ENCODE peak calls at places on chromosomes 12 and 14, in eight cellular contexts. U is fibroblast of lung; I is tibial artery; D is testis; P is heart right ventricle; Q is right lobe of liver; W is naive thymus-derived CD4-positive, alpha-beta T cell; B is uterus. J is an unnamed sample.

GRCh38 chr12:115916910-115917668 is 360.4 kb downstream of the MED13L start:
- DNase-seq in I (peak; percentile 70), Q (peak; percentile 77), P (peak; percentile 68), D (peak; percentile 77), W (peak; percentile 71), B (peak; percentile 56), U (peak; percentile 8), J (peak; percentile 47)

GRCh38 chr12:76768566-76768965 is 4.7 kb downstream of the ZDHHC17 start:
- DNase-seq in D (no peak), U (no peak), P (no peak), B (no peak), I (no peak), Q (no peak), W (no peak), J (no peak)

GRCh38 chr14:60311417-60311816 is 62.4 kb downstream of the PPM1A start:
- DNase-seq in I (no peak), W (no peak), U (peak; percentile 47), P (no peak), B (no peak), D (peak; percentile 25), Q (no peak), J (no peak)

GRCh38 chr12:75781532-75782046 is 250.0 kb downstream of the PHLDA1 start:
- DNase-seq in D (no peak), I (no peak), Q (no peak), U (peak; percentile 57), B (no peak), W (no peak), P (no peak), J (no peak)

GRCh38 chr12:2319747-2320146 is 267.0 kb downstream of the CACNA1C start:
- DNase-seq in Q (no peak), W (no peak), B (no peak), I (no peak), P (no peak), U (no peak), D (no peak), J (no peak)

GRCh38 chr12:29288031-29288430 is 92.9 kb downstream of the ERGIC2 start:
- DNase-seq in D (no peak), Q (no peak), I (no peak), B (no peak), W (no peak), P (no peak), U (no peak), J (no peak)

GRCh38 chr14:61132336-61132735 is 148.8 kb downstream of the TMEM30B start:
- DNase-seq in U (no peak), P (no peak), D (no peak), Q (no peak), W (no peak), I (no peak), B (no peak), J (no peak)

GRCh38 chr14:72783741-72784140 is 110.2 kb downstream of the DPF3 start:
- DNase-seq in I (no peak), Q (no peak), U (no peak), B (no peak), D (no peak), P (no peak), W (no peak), J (no peak)

GRCh38 chr12:110649341-110649847 is 35.5 kb downstream of the TCTN1 start:
- DNase-seq in B (no peak), D (peak; percentile 76), W (no peak), U (peak; percentile 29), P (no peak), I (no peak), Q (no peak), J (no peak)

GRCh38 chr12:110647669-110648068 is 33.7 kb downstream of the TCTN1 start:
- DNase-seq in P (no peak), U (no peak), D (no peak), W (peak; percentile 61), I (peak; percentile 13), B (no peak), Q (no peak), J (no peak)
- H3K27ac ChIP-seq in P (no peak overlapping the region), U (no peak overlapping the region), D (peak overlapping the region; percentile 38), W (peak overlapping the region; percentile 52), I (no peak overlapping the region), B (no peak overlapping the region), Q (no peak overlapping the region), J (peak overlapping the region; percentile 45)

DNA sequence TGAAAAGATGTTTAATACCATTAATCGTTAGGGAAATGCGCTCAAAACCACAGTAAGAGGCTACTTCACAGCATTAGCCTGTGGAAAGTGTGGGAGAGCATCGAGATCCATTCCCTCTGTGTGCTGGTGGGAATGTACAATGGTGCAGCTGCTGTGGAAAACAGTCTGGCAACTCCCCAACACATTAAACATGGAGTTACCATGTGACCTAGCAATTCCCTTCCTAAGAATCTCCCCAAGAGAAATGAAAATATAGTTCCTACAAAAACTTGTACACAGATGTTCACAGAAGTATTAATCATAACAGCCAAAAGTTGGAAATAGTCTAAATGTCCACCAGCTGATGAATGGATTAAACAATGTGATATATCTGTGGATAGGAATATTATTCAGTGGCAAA is 23.8 kb downstream of the MLXIP start:
- DNase-seq in D (no peak), W (no peak), P (no peak), I (no peak), B (no peak), Q (no peak), U (peak; percentile 71), J (no peak)
- H3K27ac ChIP-seq in D (no peak overlapping the region), W (peak overlapping the region; percentile 44), P (peak overlapping the region; percentile 34), I (no peak overlapping the region), B (no peak overlapping the region), Q (no peak overlapping the region), U (no peak overlapping the region), J (no peak overlapping the region)

GRCh38 chr12:27766587-27766986 is 13.4 kb upstream of the KLHL42 start:
- DNase-seq in W (no peak), D (no peak), U (no peak), I (no peak), P (no peak), Q (no peak), B (no peak), J (no peak)
- H3K27ac ChIP-seq in W (no peak overlapping the region), D (no peak overlapping the region), U (no peak overlapping the region), I (no peak overlapping the region), P (no peak overlapping the region), Q (no peak overlapping the region), B (no peak overlapping the region), J (no peak overlapping the region)

GRCh38 chr12:25194722-25195055 is 271 bp downstream of the DNAI7 start:
- DNase-seq in I (no peak), W (no peak), B (no peak), D (no peak), Q (no peak), P (no peak), U (no peak), J (no peak)
- H3K27ac ChIP-seq in I (peak overlapping the region; percentile 95), W (peak overlapping the region; percentile 92), B (peak overlapping the region; percentile 92), D (peak overlapping the region; percentile 87), Q (peak overlapping the region; percentile 81), P (peak overlapping the region; percentile 95), U (peak overlapping the region; percentile 98), J (peak overlapping the region; percentile 90)

DNA sequence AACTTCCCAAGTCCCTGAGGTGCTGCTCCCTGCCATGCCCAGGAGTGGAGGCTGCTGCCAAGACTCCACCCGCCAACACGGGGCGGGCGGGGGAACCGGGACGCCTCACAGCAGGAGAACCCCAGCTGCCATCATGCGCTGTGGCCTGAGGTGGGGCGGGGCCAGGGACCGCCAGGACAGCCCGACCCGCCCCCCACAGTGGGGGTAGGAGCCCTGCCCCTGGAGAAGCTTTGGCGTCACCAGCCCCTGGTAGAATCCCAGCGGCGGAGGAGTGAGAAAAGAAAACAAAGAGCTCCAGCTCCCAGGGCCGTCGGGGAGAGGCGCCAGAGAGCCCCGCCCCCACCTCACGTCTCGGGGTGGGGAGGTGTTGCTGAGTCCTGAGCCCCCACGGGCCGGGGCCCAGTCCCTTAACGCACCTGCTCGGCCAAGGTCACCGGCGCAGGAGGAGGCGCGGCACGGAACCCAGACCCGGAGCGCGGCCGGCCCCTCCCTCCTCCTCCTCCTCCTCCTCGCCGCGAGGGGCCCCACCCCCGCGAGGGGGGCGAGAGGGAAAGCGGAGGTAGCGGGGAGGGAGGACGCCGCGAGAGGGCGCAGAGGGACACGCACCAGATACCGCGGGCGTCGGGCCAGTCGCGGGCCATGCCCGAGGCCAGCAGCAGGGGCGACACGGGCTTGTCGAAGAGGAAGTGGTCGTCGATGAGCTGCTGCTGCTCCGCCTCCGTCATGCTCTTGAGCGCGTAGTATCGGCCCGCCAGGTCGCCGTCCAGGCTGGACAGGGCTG is 1.8 kb downstream of the CKB start:
- DNase-seq in D (peak; percentile 93), W (peak; percentile 62), Q (peak; percentile 78), U (peak; percentile 69), B (peak; percentile 84), P (peak; percentile 86), I (peak; percentile 94), J (peak; percentile 77)
- H3K27ac ChIP-seq in D (peak overlapping the region; percentile 95), W (no peak overlapping the region), Q (no peak overlapping the region), U (no peak overlapping the region), B (peak overlapping the region; percentile 82), P (peak overlapping the region; percentile 75), I (peak overlapping the region; percentile 90), J (peak overlapping the region; percentile 86)

DNA sequence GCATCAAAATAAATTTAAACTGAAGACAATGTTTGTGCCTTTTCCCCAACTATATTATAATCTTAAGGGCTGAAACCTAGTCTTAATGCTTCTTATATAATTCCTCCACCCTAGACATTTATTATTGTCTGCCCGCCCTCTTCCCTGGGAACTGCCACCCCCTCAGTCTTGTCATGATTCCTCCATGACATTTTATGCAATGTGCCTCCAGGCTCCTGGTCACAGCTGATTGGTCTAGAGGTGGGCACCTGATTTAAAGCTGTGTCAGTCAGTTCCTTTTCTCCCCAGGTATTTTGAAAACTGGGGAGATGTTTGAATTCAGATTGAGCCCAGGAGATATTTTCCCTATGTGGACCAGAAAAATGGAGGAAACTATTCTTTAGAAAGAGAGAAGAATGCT is 401.4 kb downstream of the PCNX1 start:
- DNase-seq in I (no peak), U (no peak), W (no peak), P (no peak), Q (no peak), B (no peak), D (no peak), J (no peak)
- H3K27ac ChIP-seq in I (no peak overlapping the region), U (no peak overlapping the region), W (no peak overlapping the region), P (no peak overlapping the region), Q (no peak overlapping the region), B (no peak overlapping the region), D (no peak overlapping the region), J (no peak overlapping the region)

J was measured in substantia nigra.